ENCODE peak calls at places on chromosomes 4 and X, in six cellular contexts. O is transverse colon, J is HepG2, M is SK-N-SH, Y is upper lobe of left lung, G is GM23338. R is an unnamed sample.
A peak's percentile ranks its signal among the peaks of the same experiment; 100 is the strongest.

GRCh38 chrX:8879750-8880149 is 78.6 kb upstream of the FAM9A start:
- DNase-seq in J (peak; percentile 1), Y (no peak), O (peak; percentile 11), M (peak; percentile 33), G (peak; percentile 61), R (no peak)

GRCh38 chr4:112156546-112156945 is 11.3 kb downstream of the FAM241A start:
- DNase-seq in Y (no peak), O (no peak), G (no peak), J (no peak), M (no peak), R (no peak)

GRCh38 chrX:149647505-149647904 is 15.9 kb upstream of the TMEM185A start:
- DNase-seq in Y (no peak), O (no peak), G (no peak), J (no peak), M (no peak), R (no peak)

GRCh38 chr4:13611283-13611842 is 16.2 kb downstream of the BOD1L1 start:
- DNase-seq in M (no peak), G (no peak), J (no peak), O (peak; percentile 18), Y (no peak), R (no peak)

GRCh38 chr4:8777320-8778196 is 94.1 kb downstream of the HMX1 start:
- DNase-seq in M (no peak), G (no peak), Y (no peak), J (no peak), O (no peak), R (no peak)

GRCh38 chr4:185108185-185108584 is 34.9 kb upstream of the SLC25A4 start:
- DNase-seq in Y (no peak), G (peak; percentile 78), M (no peak), J (no peak), O (no peak), R (no peak)

GRCh38 chr4:168319486-168320019 is 1.0 kb upstream of the DDX60 start:
- DNase-seq in O (no peak), J (no peak), G (peak; percentile 33), Y (no peak), M (no peak), R (no peak)

GRCh38 chrX:40099046-40099968 is 1.5 kb upstream of the BCOR start:
- DNase-seq in G (peak; percentile 71), M (peak; percentile 70), J (no peak), O (peak; percentile 66), Y (peak; percentile 89), R (no peak)

GRCh38 chrX:119482497-119483480 is 14.5 kb downstream of the SLC25A5 start:
- DNase-seq in G (peak; percentile 67), Y (peak; percentile 93), M (peak; percentile 55), O (peak; percentile 76), J (no peak), R (peak; percentile 32)

GRCh38 chr4:88630756-88631155 is 38.5 kb downstream of the HERC3 start:
- DNase-seq in M (no peak), J (no peak), Y (no peak), O (no peak), G (no peak), R (no peak)

GRCh38 chrX:26848511-26848910 is 614.6 kb downstream of the PPP4R3C start:
- DNase-seq in Y (no peak), O (no peak), M (no peak), G (no peak), J (no peak), R (no peak)

GRCh38 chr4:59553063-59553738 is 1646.9 kb upstream of the ADGRL3 start:
- DNase-seq in J (no peak), G (no peak), Y (no peak), M (peak; percentile 0), O (no peak), R (no peak)

GRCh38 chr4:152988721-152989553 is 52.8 kb downstream of the FHDC1 start:
- DNase-seq in M (no peak), J (no peak), O (peak; percentile 31), Y (no peak), G (no peak), R (no peak)

DNA sequence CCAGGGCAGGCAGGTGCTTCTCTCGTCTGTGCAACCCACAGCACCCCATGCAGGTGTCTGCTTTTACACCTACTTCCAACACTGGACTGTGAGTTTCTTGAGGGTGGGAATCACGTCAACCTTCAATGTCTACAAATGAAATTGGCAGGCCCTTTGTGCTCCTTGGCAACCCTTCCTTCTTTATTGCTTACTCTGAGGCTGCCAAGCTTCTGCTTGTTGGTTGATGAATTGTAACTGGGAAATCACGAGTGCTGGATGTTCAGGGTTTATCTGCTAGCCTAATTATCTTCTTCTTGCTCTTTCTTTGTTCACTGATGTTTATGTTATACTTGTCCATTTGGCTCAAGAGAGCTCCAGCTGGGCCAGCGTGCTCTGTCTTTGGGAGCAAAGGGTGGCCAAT is 2.5 kb upstream of the DGAT2L6 start:
- DNase-seq in O (no peak), M (no peak), G (no peak), J (no peak), Y (no peak), R (no peak)
- TF ChIP-seq POLR2AphosphoS5 in O (no peak), M (no peak), G (no peak), J (no peak), Y (no peak), R (no peak)

DNA sequence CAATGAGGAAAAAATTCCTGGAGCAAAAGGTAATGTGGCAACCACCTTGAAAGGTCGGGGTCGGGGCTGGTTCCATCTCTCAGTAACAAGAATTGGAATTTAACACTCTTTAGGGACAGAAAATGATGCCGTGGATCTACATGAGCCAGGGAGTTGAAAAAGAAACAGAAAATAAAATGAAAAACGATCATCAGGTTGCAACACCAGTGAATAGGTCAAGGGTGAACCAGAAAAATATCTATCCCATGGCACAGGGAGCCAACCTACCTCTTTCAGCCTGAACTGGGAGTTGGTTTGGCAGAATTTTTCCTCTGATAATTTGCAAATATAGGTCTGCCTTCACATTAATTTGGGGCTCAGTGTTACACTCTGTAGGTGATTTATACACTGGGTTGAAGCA is 93.7 kb downstream of the C4orf33 start:
- DNase-seq in G (no peak), J (no peak), Y (no peak), M (no peak), O (no peak), R (no peak)
- H3K4me3 ChIP-seq in G (no peak overlapping the region), J (no peak overlapping the region), Y (no peak overlapping the region), M (no peak overlapping the region), O (no peak overlapping the region), R (no peak overlapping the region)

GRCh38 chrX:48957827-48958634 is 624 bp upstream of the OTUD5 start:
- DNase-seq in J (peak; percentile 93), O (peak; percentile 95), M (peak; percentile 94), Y (peak; percentile 97), G (peak; percentile 94), R (peak; percentile 92)

GRCh38 chrX:48960291-48960690 is 2.9 kb upstream of the OTUD5 start:
- DNase-seq in M (no peak), J (no peak), O (peak; percentile 30), G (no peak), Y (no peak), R (no peak)

GRCh38 chrX:48957477-48957826 is at the start of gene OTUD5:
- DNase-seq in M (peak; percentile 94), J (peak; percentile 39), O (no peak), Y (peak; percentile 92), G (peak; percentile 70), R (no peak)

GRCh38 chrX:48958635-48959094 is 1.3 kb upstream of the OTUD5 start:
- DNase-seq in M (no peak), J (peak; percentile 21), G (peak; percentile 10), Y (no peak), O (peak; percentile 47), R (peak; percentile 52)

GRCh38 chrX:48956728-48957414 is 536 bp downstream of the OTUD5 start:
- DNase-seq in M (no peak), Y (peak; percentile 87), O (peak; percentile 47), J (no peak), G (no peak), R (no peak)
- H3K27me3 ChIP-seq in M (no peaks in the 10 kb centered on the region), Y (no peaks in the 10 kb centered on the region), O (no peaks in the 10 kb centered on the region), J (no peaks in the 10 kb centered on the region), G (no peaks in the 10 kb centered on the region), R (peaks cover 37% of the 10 kb centered on the region)

DNA sequence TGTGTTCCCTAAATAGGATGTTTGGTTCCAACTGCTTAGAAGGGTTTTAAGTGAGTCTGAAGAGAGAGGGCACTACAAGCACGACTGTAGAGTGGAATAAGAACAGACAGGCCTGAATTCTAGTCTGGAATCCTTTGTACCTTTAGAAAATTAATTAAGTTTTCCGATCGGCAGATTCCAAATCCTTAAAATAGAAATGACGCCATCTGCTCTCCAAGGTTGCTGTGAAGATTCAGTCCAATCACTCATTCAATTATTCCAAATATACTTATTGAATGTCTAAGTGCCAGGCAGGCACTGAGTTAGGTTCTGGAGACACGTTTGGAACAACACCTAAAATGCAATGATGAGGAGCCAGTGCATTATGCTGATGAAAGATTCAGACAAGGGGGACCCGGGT is 3.8 kb downstream of the HS3ST1 start:
- DNase-seq in J (no peak), Y (no peak), O (no peak), G (no peak), M (no peak), R (no peak)
- TF ChIP-seq POLR2AphosphoS5 in J (no peak), Y (no peak), O (no peak), G (no peak), M (no peak), R (no peak)

DNA sequence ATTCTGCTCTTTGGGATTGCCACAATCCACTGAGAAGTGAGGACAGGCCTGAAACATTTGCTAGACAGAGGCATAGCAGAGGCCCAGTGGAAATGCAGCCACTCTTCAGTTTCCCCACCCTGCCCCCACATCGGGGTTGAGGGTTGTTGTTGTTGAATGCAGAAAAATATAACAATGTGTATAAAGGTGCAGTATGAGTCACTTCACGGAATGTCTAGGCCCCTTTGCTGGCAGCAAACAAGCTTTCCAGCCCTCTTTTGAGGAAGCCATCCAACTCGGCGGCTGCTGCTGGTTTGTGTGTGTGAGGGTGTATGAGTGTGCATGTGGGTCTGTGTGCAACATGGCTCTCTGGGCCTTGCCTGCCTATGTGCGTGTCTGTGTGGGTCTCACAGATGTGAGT is 8.1 kb upstream of the ELF4 start:
- DNase-seq in Y (no peak), J (no peak), O (no peak), M (no peak), G (no peak), R (no peak)
- H3K4me3 ChIP-seq in Y (no peak overlapping the region), J (peak overlapping the region; percentile 54), O (no peak overlapping the region), M (no peak overlapping the region), G (no peak overlapping the region), R (no peak overlapping the region)

R was measured in breast epithelium.